ENCODE peak calls at places on chromosomes 11 and 22, in four cellular contexts. One of them, this sample, is unnamed.

GRCh38 chr22:49964493-49965290 is 4.1 kb downstream of the PIM3 start:
- DNase-seq in AG09319: no peak
- DNase-seq in fibroblast of mammary gland: no peak
- DNase-seq in cardiac fibroblast: no peak
- DNase-seq in this sample: no peak

GRCh38 chr11:10844364-10844763 is 13.5 kb downstream of the ZBED5 start:
- DNase-seq in AG09319: no peak
- DNase-seq in cardiac fibroblast: no peak
- DNase-seq in fibroblast of mammary gland: no peak
- DNase-seq in this sample: no peak

GRCh38 chr11:110878513-110878912 is 166.3 kb upstream of the ARHGAP20 start:
- DNase-seq in fibroblast of mammary gland: peak
- DNase-seq in AG09319: no peak
- DNase-seq in cardiac fibroblast: peak
- DNase-seq in this sample: no peak

GRCh38 chr11:46050065-46050464 is 71.2 kb downstream of the PHF21A start:
- DNase-seq in AG09319: peak
- DNase-seq in fibroblast of mammary gland: peak
- DNase-seq in cardiac fibroblast: peak
- DNase-seq in this sample: peak

GRCh38 chr11:1209371-1210057 is 13.4 kb upstream of the MUC5B start:
- DNase-seq in cardiac fibroblast: no peak
- DNase-seq in fibroblast of mammary gland: no peak
- DNase-seq in AG09319: no peak
- DNase-seq in this sample: no peak

GRCh38 chr11:64581057-64581523 is 9.9 kb upstream of the SLC22A12 start:
- DNase-seq in cardiac fibroblast: no peak
- DNase-seq in fibroblast of mammary gland: no peak
- DNase-seq in AG09319: no peak
- DNase-seq in this sample: no peak

GRCh38 chr11:65390099-65390941 is 3.9 kb downstream of the FRMD8 start:
- DNase-seq in cardiac fibroblast: no peak
- DNase-seq in AG09319: no peak
- DNase-seq in fibroblast of mammary gland: no peak
- DNase-seq in this sample: no peak

GRCh38 chr11:2661173-2662023 is 38.4 kb downstream of the KCNQ1OT1 start:
- DNase-seq in AG09319: no peak
- DNase-seq in fibroblast of mammary gland: no peak
- DNase-seq in cardiac fibroblast: no peak
- DNase-seq in this sample: no peak

GRCh38 chr11:44761546-44761961 is 34.8 kb downstream of the TSPAN18 start:
- DNase-seq in AG09319: no peak
- DNase-seq in fibroblast of mammary gland: no peak
- DNase-seq in cardiac fibroblast: no peak
- DNase-seq in this sample: no peak

GRCh38 chr11:64619196-64619595 is 28.2 kb downstream of the SLC22A12 start:
- DNase-seq in fibroblast of mammary gland: no peak
- DNase-seq in AG09319: no peak
- DNase-seq in cardiac fibroblast: no peak
- DNase-seq in this sample: no peak

GRCh38 chr11:129608711-129609110 is 206.9 kb upstream of the TMEM45B start:
- DNase-seq in cardiac fibroblast: no peak
- DNase-seq in fibroblast of mammary gland: no peak
- DNase-seq in AG09319: no peak
- DNase-seq in this sample: no peak

GRCh38 chr11:32890843-32891656 is 1.6 kb upstream of the QSER1 start:
- DNase-seq in fibroblast of mammary gland: no peak
- DNase-seq in cardiac fibroblast: no peak
- DNase-seq in AG09319: no peak
- DNase-seq in this sample: no peak

GRCh38 chr11:67022341-67022933 is 497 bp upstream of the SYT12 start:
- DNase-seq in AG09319: no peak
- DNase-seq in cardiac fibroblast: peak
- DNase-seq in fibroblast of mammary gland: peak
- DNase-seq in this sample: no peak

GRCh38 chr11:47271961-47272661 is 2.2 kb downstream of the MADD start:
- DNase-seq in cardiac fibroblast: no peak
- DNase-seq in fibroblast of mammary gland: no peak
- DNase-seq in AG09319: no peak
- DNase-seq in this sample: no peak

GRCh38 chr11:24683578-24683977 is 186.7 kb downstream of the LUZP2 start:
- DNase-seq in AG09319: no peak
- DNase-seq in cardiac fibroblast: no peak
- DNase-seq in fibroblast of mammary gland: no peak
- DNase-seq in this sample: no peak

GRCh38 chr22:33461698-33462434 is 403.7 kb upstream of the SYN3 start:
- DNase-seq in cardiac fibroblast: no peak
- DNase-seq in AG09319: no peak
- DNase-seq in fibroblast of mammary gland: no peak
- DNase-seq in this sample: no peak

GRCh38 chr11:44755553-44756505 is 29.1 kb downstream of the TSPAN18 start:
- DNase-seq in AG09319: no peak
- DNase-seq in fibroblast of mammary gland: no peak
- DNase-seq in cardiac fibroblast: peak
- DNase-seq in this sample: no peak

GRCh38 chr11:34773826-34774225 is 142.4 kb downstream of the APIP start:
- DNase-seq in cardiac fibroblast: peak
- DNase-seq in AG09319: no peak
- DNase-seq in fibroblast of mammary gland: peak
- DNase-seq in this sample: no peak

GRCh38 chr11:99773646-99774045 is 752.9 kb downstream of the CNTN5 start:
- DNase-seq in AG09319: no peak
- DNase-seq in fibroblast of mammary gland: peak
- DNase-seq in cardiac fibroblast: peak
- DNase-seq in this sample: no peak

GRCh38 chr11:66891849-66892660 is 35.2 kb downstream of the LRFN4 start:
- DNase-seq in AG09319: peak
- DNase-seq in fibroblast of mammary gland: peak
- DNase-seq in cardiac fibroblast: peak
- DNase-seq in this sample: peak

GRCh38 chr11:59556115-59556882 is 45.0 kb downstream of the OR4D9 start:
- DNase-seq in cardiac fibroblast: peak
- DNase-seq in AG09319: peak
- DNase-seq in fibroblast of mammary gland: peak
- DNase-seq in this sample: peak

GRCh38 chr22:32249231-32249630 is 5.9 kb downstream of the SLC5A4 start:
- DNase-seq in fibroblast of mammary gland: no peak
- DNase-seq in cardiac fibroblast: no peak
- DNase-seq in AG09319: no peak
- DNase-seq in this sample: no peak

GRCh38 chr22:17159504-17159951 is 451 bp upstream of the HDHD5 start:
- DNase-seq in cardiac fibroblast: peak
- DNase-seq in fibroblast of mammary gland: peak
- DNase-seq in AG09319: no peak
- DNase-seq in this sample: no peak

GRCh38 chr11:74676596-74676995 is 54.6 kb downstream of the CHRDL2 start:
- DNase-seq in cardiac fibroblast: no peak
- DNase-seq in fibroblast of mammary gland: no peak
- DNase-seq in AG09319: no peak
- DNase-seq in this sample: no peak

GRCh38 chr22:37363593-37363992 is 63.7 kb downstream of the ELFN2 start:
- DNase-seq in fibroblast of mammary gland: no peak
- DNase-seq in AG09319: no peak
- DNase-seq in cardiac fibroblast: no peak
- DNase-seq in this sample: no peak

GRCh38 chr11:65215441-65216076 is 33.8 kb downstream of the CAPN1 start:
- DNase-seq in fibroblast of mammary gland: peak
- DNase-seq in cardiac fibroblast: no peak
- DNase-seq in AG09319: no peak
- DNase-seq in this sample: no peak

GRCh38 chr11:128171496-128171895 is 415.9 kb downstream of the ETS1 start:
- DNase-seq in cardiac fibroblast: peak
- DNase-seq in AG09319: no peak
- DNase-seq in fibroblast of mammary gland: peak
- DNase-seq in this sample: no peak

GRCh38 chr11:68159161-68159560 is 38.0 kb upstream of the CHKA start:
- DNase-seq in cardiac fibroblast: no peak
- DNase-seq in AG09319: no peak
- DNase-seq in fibroblast of mammary gland: no peak
- DNase-seq in this sample: no peak

GRCh38 chr11:66328036-66328306 is 8.3 kb downstream of the RIN1 start:
- DNase-seq in AG09319: no peak
- DNase-seq in cardiac fibroblast: no peak
- DNase-seq in fibroblast of mammary gland: no peak
- DNase-seq in this sample: peak

GRCh38 chr22:19504900-19505734 is 19.1 kb downstream of the CLDN5 start:
- DNase-seq in fibroblast of mammary gland: no peak
- DNase-seq in AG09319: no peak
- DNase-seq in cardiac fibroblast: no peak
- DNase-seq in this sample: no peak

GRCh38 chr11:9771126-9771624 is 107.3 kb downstream of the SWAP70 start:
- DNase-seq in cardiac fibroblast: no peak
- DNase-seq in fibroblast of mammary gland: no peak
- DNase-seq in AG09319: no peak
- DNase-seq in this sample: no peak

GRCh38 chr11:122069946-122070345 is 46.1 kb downstream of the BLID start:
- DNase-seq in fibroblast of mammary gland: peak
- DNase-seq in AG09319: no peak
- DNase-seq in cardiac fibroblast: peak
- DNase-seq in this sample: peak

GRCh38 chr22:38310518-38311330 is 6.5 kb downstream of the CSNK1E start:
- DNase-seq in cardiac fibroblast: peak
- DNase-seq in fibroblast of mammary gland: peak
- DNase-seq in AG09319: no peak
- DNase-seq in this sample: no peak

GRCh38 chr22:33848251-33848650 is 72.0 kb downstream of the LARGE1 start:
- DNase-seq in AG09319: no peak
- DNase-seq in cardiac fibroblast: no peak
- DNase-seq in fibroblast of mammary gland: no peak
- DNase-seq in this sample: no peak

GRCh38 chr11:66327171-66328035 is 8.8 kb downstream of the RIN1 start:
- DNase-seq in fibroblast of mammary gland: peak
- DNase-seq in AG09319: no peak
- DNase-seq in cardiac fibroblast: peak
- DNase-seq in this sample: peak

GRCh38 chr11:87122852-87123251 is 85.1 kb downstream of the TMEM135 start:
- DNase-seq in AG09319: no peak
- DNase-seq in cardiac fibroblast: no peak
- DNase-seq in fibroblast of mammary gland: no peak
- DNase-seq in this sample: no peak

GRCh38 chr11:33642461-33643166 is 58.0 kb downstream of the C11orf91 start:
- DNase-seq in AG09319: no peak
- DNase-seq in fibroblast of mammary gland: no peak
- DNase-seq in cardiac fibroblast: no peak
- DNase-seq in this sample: no peak

GRCh38 chr22:33013051-33013450 is 45.1 kb downstream of the SYN3 start:
- DNase-seq in AG09319: no peak
- DNase-seq in fibroblast of mammary gland: no peak
- DNase-seq in cardiac fibroblast: no peak
- DNase-seq in this sample: no peak

GRCh38 chr11:10938650-10939387 is 81.0 kb upstream of the ZBED5 start:
- DNase-seq in cardiac fibroblast: no peak
- DNase-seq in fibroblast of mammary gland: no peak
- DNase-seq in AG09319: no peak
- DNase-seq in this sample: no peak

DNA sequence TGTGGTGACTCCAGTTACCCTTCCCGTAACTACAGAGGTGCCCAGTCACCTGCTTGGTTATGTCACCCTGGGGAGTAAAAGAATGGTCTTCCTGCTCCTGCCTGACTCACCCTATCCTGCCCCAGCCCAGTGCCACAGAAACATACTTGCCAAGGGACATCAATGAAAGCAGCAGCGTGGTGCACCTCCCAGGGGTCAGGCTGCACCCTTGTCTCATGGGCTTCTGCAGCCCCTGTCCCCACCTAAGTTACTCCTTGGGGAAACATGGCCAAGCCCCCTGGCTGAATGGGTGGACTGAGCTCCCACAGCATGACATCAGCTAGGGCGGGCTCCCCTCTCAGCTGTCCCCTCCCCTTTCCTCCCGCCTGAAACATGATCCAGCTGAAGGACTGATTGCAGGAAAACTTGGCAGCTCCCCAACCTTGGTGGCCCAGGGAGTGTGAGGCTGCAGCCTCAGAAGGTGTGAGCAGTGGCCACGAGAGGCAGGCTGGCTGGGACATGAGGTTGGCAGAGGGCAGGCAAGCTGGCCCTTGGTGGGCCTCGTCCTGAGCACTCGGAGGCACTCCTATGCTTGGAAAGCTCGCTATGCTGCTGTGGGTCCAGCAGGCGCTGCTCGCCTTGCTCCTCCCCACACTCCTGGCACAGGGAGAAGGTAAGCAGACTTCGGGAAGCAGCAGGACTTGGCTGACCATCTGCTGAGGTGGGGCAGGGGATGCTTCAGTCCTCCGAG is at the start of gene HTR3A:
- DNase-seq in AG09319: no peak
- DNase-seq in fibroblast of mammary gland: peak
- DNase-seq in cardiac fibroblast: no peak
- DNase-seq in this sample: no peak
- TF ChIP-seq CTCF in AG09319: no peak
- TF ChIP-seq CTCF in fibroblast of mammary gland: no peak
- TF ChIP-seq CTCF in cardiac fibroblast: no peak
- TF ChIP-seq CTCF in this sample: no peak

GRCh38 chr22:41742918-41743317 is 43.6 kb downstream of the MEI1 start:
- DNase-seq in cardiac fibroblast: no peak
- DNase-seq in fibroblast of mammary gland: no peak
- DNase-seq in AG09319: no peak
- DNase-seq in this sample: no peak
- TF ChIP-seq CTCF in cardiac fibroblast: no peak
- TF ChIP-seq CTCF in fibroblast of mammary gland: no peak
- TF ChIP-seq CTCF in AG09319: no peak
- TF ChIP-seq CTCF in this sample: peak

DNA sequence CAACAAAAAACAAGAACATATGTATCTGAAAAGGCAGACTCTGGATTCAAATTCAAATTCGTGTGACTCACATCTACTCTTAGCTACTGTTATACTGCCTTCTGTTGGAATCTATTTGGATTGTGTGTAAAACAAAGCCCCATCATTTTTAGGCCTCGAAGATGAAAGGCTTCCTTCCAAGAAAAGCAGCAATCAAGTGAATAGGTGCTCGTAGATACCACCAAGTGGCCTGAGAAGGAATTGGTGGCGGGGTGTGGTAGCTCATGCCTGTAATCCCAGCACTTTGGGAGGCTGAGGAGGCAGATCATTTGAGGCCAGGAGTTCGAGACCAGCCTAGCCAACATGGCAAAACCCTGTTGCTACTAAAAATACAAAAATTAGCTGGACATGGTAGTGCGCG is 4.2 kb downstream of the GRAMD1B start:
- DNase-seq in AG09319: no peak
- DNase-seq in cardiac fibroblast: peak
- DNase-seq in fibroblast of mammary gland: peak
- DNase-seq in this sample: peak
- TF ChIP-seq CTCF in AG09319: peak
- TF ChIP-seq CTCF in cardiac fibroblast: peak
- TF ChIP-seq CTCF in fibroblast of mammary gland: peak
- TF ChIP-seq CTCF in this sample: peak

GRCh38 chr22:26316732-26317131 is 112.3 kb upstream of the ASPHD2 start:
- DNase-seq in AG09319: no peak
- DNase-seq in cardiac fibroblast: no peak
- DNase-seq in fibroblast of mammary gland: no peak
- DNase-seq in this sample: no peak
- TF ChIP-seq CTCF in AG09319: no peak
- TF ChIP-seq CTCF in cardiac fibroblast: no peak
- TF ChIP-seq CTCF in fibroblast of mammary gland: no peak
- TF ChIP-seq CTCF in this sample: no peak